ENCODE peak calls at places on chromosomes 1 and 21, in seven cellular contexts. I, X, J, C, N, Q and M are unnamed samples. For H3K4me1, the result is how much of the 10 kb centered on the place peaks cover.

GRCh38 chr1:7278045-7278444 is 492.8 kb downstream of the CAMTA1 start:
- DNase-seq in N (no peak), Q (no peak), X (no peak), C (no peak), J (no peak), I (no peak), M (no peak)

GRCh38 chr1:4734791-4735190 is 80.4 kb downstream of the AJAP1 start:
- DNase-seq in C (no peak), Q (no peak), I (no peak), N (no peak), J (peak), X (no peak), M (no peak)

GRCh38 chr21:26148071-26148470 is 22.5 kb downstream of the APP start:
- DNase-seq in I (no peak), Q (no peak), J (peak), X (no peak), C (peak), N (no peak), M (no peak)

GRCh38 chr1:40944326-40944725 is 35.2 kb upstream of the CTPS1 start:
- DNase-seq in I (no peak), X (peak), Q (no peak), J (no peak), N (no peak), C (peak), M (peak)

GRCh38 chr1:108719654-108720435 is 7.1 kb downstream of the FNDC7 start:
- DNase-seq in J (no peak), C (peak), N (no peak), Q (no peak), I (no peak), X (no peak), M (no peak)

GRCh38 chr1:1764876-1765478 is 13.3 kb downstream of the NADK start:
- DNase-seq in J (peak), N (no peak), I (no peak), X (peak), Q (no peak), C (no peak), M (no peak)

GRCh38 chr1:96309783-96310182 is 411.8 kb upstream of the PTBP2 start:
- DNase-seq in Q (peak), X (peak), N (no peak), J (no peak), C (peak), I (no peak), M (no peak)

GRCh38 chr21:42094811-42095210 is 23.7 kb downstream of the UMODL1 start:
- DNase-seq in J (peak), I (no peak), C (no peak), Q (no peak), X (no peak), N (no peak), M (no peak)

GRCh38 chr1:245704765-245705164 is 550.0 kb downstream of the KIF26B start:
- DNase-seq in X (no peak), J (no peak), N (no peak), I (no peak), C (peak), Q (no peak), M (no peak)

GRCh38 chr1:230345139-230345885 is 80.8 kb downstream of the PGBD5 start:
- DNase-seq in X (peak), N (no peak), I (no peak), C (no peak), J (no peak), Q (no peak), M (no peak)

GRCh38 chr1:94550800-94551241 is 9.3 kb upstream of the F3 start:
- DNase-seq in X (no peak), J (no peak), Q (no peak), N (no peak), C (no peak), I (no peak), M (no peak)

GRCh38 chr21:41769106-41769505 is 2.3 kb upstream of the RIPK4 start:
- DNase-seq in N (no peak), Q (no peak), C (no peak), X (no peak), I (no peak), J (no peak), M (no peak)

GRCh38 chr1:81234237-81234636 is 566.5 kb upstream of the ADGRL2 start:
- DNase-seq in C (no peak), Q (no peak), I (no peak), J (no peak), X (no peak), N (no peak), M (no peak)

GRCh38 chr1:209768354-209768774 is 12.5 kb downstream of the TRAF3IP3 start:
- DNase-seq in J (peak), I (no peak), X (no peak), Q (no peak), C (no peak), N (peak), M (no peak)

GRCh38 chr1:7617826-7618225 is 153.3 kb upstream of the VAMP3 start:
- DNase-seq in J (no peak), X (no peak), N (no peak), Q (no peak), I (no peak), C (no peak), M (no peak)

GRCh38 chr1:170290226-170290625 is 144.5 kb downstream of the NTMT2 start:
- DNase-seq in X (no peak), N (no peak), Q (no peak), J (no peak), I (no peak), C (no peak), M (no peak)

GRCh38 chr1:91559838-91560514 is 59.3 kb downstream of the CDC7 start:
- DNase-seq in Q (no peak), C (no peak), X (no peak), I (no peak), J (no peak), N (no peak), M (no peak)

GRCh38 chr1:228397966-228398365 is 8.7 kb downstream of the TRIM11 start:
- DNase-seq in Q (no peak), I (no peak), X (no peak), C (no peak), N (no peak), J (no peak), M (no peak)

GRCh38 chr1:2539312-2539907 is 9.3 kb upstream of the HES5 start:
- DNase-seq in Q (no peak), I (no peak), X (no peak), N (no peak), C (no peak), J (no peak), M (no peak)

GRCh38 chr1:9143250-9143649 is 14.3 kb upstream of the GPR157 start:
- DNase-seq in N (no peak), I (no peak), Q (peak), C (peak), X (no peak), J (peak), M (no peak)

GRCh38 chr21:35207322-35207721 is 158.2 kb upstream of the RUNX1 start:
- DNase-seq in Q (no peak), X (no peak), N (no peak), I (no peak), J (peak), C (no peak), M (no peak)
- H3K4me1 ChIP-seq in Q (under half), X (under half), N (under half), I (under half), J (under half), C (under half), M (under half)

DNA sequence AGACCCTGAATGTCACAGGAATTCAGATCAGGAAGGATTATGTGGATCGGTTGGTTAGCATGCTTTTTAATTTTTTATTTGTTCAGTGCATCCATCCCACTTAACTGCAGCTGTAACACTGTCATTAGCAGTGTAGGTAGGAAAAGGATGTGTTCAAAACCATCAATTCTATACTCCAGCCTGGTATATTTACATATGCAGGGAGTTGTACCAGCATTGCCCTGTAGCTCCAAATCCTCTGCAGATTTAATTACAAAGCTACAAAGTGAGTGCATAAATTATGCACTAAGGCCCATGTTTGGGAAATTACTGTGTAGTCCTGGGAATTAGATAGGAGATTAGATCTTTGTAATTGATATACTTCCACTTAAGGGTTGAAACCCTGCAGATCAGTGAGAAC is 15.9 kb upstream of the OSBPL9 start:
- DNase-seq in N (no peak), X (no peak), I (no peak), Q (no peak), C (no peak), J (no peak), M (no peak)
- H3K27ac ChIP-seq in N (no peak), X (no peak), I (no peak), Q (no peak), C (no peak), J (no peak), M (no peak)

GRCh38 chr21:45442276-45442675 is 37.3 kb downstream of the COL18A1 start:
- DNase-seq in J (peak), X (no peak), Q (no peak), I (no peak), C (no peak), N (no peak), M (no peak)

GRCh38 chr21:45444385-45444784 is 39.4 kb downstream of the COL18A1 start:
- DNase-seq in I (no peak), X (no peak), Q (no peak), J (peak), C (no peak), N (no peak), M (no peak)

GRCh38 chr21:45441431-45442255 is 36.7 kb downstream of the COL18A1 start:
- DNase-seq in N (no peak), I (no peak), C (no peak), Q (no peak), J (peak), X (no peak), M (no peak)

GRCh38 chr21:45445369-45445768 is 40.4 kb downstream of the COL18A1 start:
- DNase-seq in N (no peak), I (no peak), Q (no peak), C (no peak), J (no peak), X (no peak), M (no peak)

DNA sequence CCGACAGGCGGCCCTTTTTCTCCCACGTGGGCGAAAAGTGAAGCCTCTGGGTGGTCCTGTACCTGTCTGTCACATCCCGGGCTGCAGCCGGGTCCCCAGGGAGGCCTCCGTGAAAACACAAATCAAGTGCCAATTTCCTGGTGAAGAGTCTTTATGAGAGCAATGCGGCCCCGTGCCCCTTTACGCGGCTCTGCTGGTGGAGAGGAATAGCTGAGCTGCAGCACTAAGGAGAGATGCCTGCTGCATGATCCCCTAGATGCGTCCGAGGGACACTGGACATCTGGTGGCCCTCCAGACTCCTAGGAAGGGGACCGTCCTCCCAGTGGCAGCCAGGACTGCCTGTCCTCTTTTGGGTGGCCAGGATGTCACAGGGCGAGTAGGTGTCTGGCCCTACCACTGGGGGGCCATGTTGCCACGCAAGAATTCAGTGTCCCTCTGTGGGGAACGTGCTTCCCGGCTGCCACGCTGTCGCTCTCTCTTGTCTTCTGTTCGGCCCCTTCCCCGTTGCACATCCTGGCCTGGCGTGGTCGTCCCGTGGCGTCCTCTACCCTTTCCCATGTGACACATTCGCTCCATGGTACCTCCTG is 38.7 kb downstream of the COL18A1 start:
- DNase-seq in C (no peak), X (no peak), Q (no peak), N (no peak), I (no peak), J (peak), M (no peak)
- TF ChIP-seq CTCF in C (no peak), X (no peak), Q (no peak), N (no peak), I (no peak), J (no peak), M (no peak)

DNA sequence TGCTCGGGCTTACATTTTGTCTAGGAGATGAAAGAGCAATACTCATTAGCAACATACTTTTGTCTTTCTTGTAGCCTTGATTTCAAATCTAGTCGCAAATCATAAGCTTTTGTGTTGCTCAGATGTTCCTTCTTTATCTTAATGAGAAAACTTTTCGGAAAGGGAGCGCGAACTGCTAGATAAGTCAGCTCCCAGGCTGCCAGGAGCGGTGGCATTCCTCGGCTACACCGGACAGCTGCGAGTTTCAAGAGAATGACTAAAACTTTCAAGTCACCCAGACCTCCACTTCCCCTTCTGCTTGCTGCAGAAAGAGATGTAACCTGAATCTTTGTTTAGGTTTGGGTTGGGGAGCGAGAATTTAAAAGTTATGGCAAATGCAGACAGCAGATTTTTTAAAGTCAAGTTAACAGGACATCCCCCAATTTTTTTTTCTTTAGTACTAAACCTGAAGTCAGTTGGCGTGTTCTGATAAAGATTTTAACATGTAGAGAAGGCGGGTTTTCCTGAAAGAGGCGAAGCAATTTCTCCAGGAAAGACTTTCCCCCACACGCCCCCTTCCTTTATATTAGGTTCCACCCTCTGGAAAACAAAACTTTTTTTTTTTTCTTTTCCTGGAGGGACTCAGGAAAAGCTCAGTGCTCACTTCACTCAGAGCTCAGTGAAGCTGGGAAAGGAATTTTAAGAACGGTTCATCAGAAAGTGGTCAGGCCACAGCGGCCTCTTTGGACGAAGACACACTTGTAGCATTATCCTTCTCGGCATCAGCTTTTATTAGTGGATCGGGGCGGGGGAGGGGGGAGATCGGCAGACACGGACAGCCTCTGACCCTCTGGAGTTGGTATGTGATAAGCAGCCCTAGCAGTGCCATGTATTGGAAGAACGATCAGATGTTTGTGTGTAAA is at the start of gene LHX8:
- DNase-seq in I (no peak), Q (no peak), C (no peak), N (no peak), J (no peak), X (no peak), M (no peak)
- H3K4me1 ChIP-seq in I (under half), Q (under half), C (under half), N (under half), J (under half), X (under half), M (under half)

GRCh38 chr1:207828485-207829158 is 76.8 kb downstream of the CD46 start:
- DNase-seq in Q (peak), C (peak), X (peak), I (peak), J (no peak), N (peak), M (peak)
- H3K27ac ChIP-seq in Q (peak), C (no peak), X (peak), I (peak), J (peak), N (no peak), M (peak)

GRCh38 chr1:203354246-203354645 is 3.3 kb upstream of the FMOD start:
- DNase-seq in Q (no peak), C (no peak), J (no peak), N (no peak), I (no peak), X (no peak), M (no peak)

GRCh38 chr1:203349757-203350522 is 982 bp downstream of the FMOD start:
- DNase-seq in J (no peak), C (peak), N (no peak), Q (no peak), X (no peak), I (no peak), M (no peak)

GRCh38 chr1:203353486-203353885 is 2.6 kb upstream of the FMOD start:
- DNase-seq in X (no peak), N (no peak), Q (no peak), C (no peak), J (no peak), I (no peak), M (no peak)

GRCh38 chr1:203349166-203349565 is 1.8 kb downstream of the FMOD start:
- DNase-seq in I (no peak), Q (no peak), C (no peak), J (no peak), X (no peak), N (no peak), M (no peak)

DNA sequence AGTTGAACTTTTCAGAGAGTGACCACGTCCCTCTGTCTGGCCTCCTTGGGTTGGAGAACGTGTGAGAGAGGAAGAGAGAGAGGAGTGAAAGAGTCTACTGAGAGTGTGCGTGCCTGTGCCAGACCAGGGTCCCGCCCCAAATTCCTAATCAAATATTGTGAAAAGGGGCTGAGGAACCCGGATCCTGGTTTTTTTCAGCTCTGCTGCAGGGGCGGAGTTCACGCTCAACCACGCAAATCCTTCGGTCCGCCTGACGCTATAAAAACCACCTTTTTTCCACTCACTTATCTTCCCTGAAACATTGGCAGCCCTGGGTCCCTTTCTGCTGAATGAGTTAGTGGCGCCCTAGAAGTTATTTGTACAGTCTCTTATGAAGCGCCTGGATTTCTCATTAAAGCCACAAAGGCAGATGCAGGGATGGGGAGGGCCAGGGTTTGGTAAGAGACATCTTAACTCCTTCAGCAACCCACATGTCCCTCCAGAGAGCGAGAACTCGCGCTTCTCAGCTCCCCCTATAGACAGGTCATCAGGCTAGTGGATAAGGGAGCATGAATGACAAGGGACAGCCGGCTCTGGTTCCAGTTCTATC is at the start of gene FMOD:
- DNase-seq in N (no peak), J (no peak), X (no peak), Q (peak), I (peak), C (peak), M (peak)
- TF ChIP-seq CTCF in N (no peak), J (no peak), X (no peak), Q (no peak), I (no peak), C (peak), M (no peak)

DNA sequence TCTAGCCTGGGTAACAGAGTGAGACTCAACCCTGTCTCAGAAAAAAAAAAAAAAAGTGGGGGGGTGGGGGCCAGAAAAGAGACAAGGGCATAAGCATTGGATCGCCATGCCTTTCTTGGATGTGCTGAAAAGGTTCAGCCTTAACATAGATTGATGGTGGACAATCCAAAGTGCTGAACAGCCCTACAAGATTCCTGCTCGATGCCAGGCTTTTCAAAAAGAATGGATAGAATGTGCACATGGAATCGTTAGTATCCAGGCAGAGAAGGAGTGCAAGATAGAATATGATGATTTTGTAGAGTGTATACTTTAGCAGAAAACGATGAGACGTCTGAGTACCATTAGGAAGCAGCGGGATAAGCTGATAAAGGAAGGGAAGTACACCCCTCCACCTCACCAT is 10.9 kb upstream of the COA7 start:
- DNase-seq in C (peak), Q (no peak), J (no peak), X (peak), N (no peak), I (no peak), M (no peak)
- H3K4me1 ChIP-seq in C (under half), Q (under half), J (under half), X (under half), N (under half), I (under half), M (under half)